ENCODE peak calls at places on chromosomes 3 and 15, in six cellular contexts. R, B, U, Z, S and Q are unnamed samples. For H3K4me1, the result is how much of the 10 kb centered on the place peaks cover.

GRCh38 chr3:42043116-42043796 is 47.9 kb upstream of the TRAK1 start:
- DNase-seq in B (no peak), S (no peak), U (peak), R (peak), Z (peak), Q (no peak)

GRCh38 chr3:194640829-194641228 is 7.6 kb upstream of the TMEM44 start:
- DNase-seq in S (no peak), U (no peak), Z (no peak), B (peak), R (no peak), Q (no peak)

GRCh38 chr3:163726125-163726524 is 1352.2 kb downstream of the SI start:
- DNase-seq in U (no peak), R (no peak), Z (no peak), B (no peak), S (no peak), Q (no peak)

GRCh38 chr3:75188937-75189336 is 475.2 kb upstream of the FRG2C start:
- DNase-seq in R (no peak), Z (no peak), U (no peak), S (no peak), B (no peak), Q (no peak)

GRCh38 chr3:108897883-108898282 is 55.8 kb downstream of the GUCA1C start:
- DNase-seq in R (no peak), B (no peak), U (no peak), Z (no peak), S (no peak), Q (no peak)

GRCh38 chr3:8986741-8987672 is 23.7 kb upstream of the RAD18 start:
- DNase-seq in R (no peak), Z (no peak), B (no peak), S (no peak), U (no peak), Q (no peak)

GRCh38 chr3:126679831-126680677 is 24.0 kb upstream of the CHCHD6 start:
- DNase-seq in U (no peak), Z (no peak), B (no peak), S (no peak), R (no peak), Q (no peak)

GRCh38 chr3:126380011-126380768 is 14.5 kb upstream of the CFAP100 start:
- DNase-seq in R (no peak), S (no peak), B (no peak), Z (no peak), U (no peak), Q (no peak)

GRCh38 chr3:120567370-120568197 is 28.6 kb upstream of the NDUFB4 start:
- DNase-seq in R (no peak), Z (no peak), U (no peak), B (no peak), S (peak), Q (peak)

GRCh38 chr3:146308222-146308621 is 57.3 kb upstream of the PLSCR4 start:
- DNase-seq in B (no peak), S (no peak), Z (no peak), U (no peak), R (no peak), Q (no peak)

GRCh38 chr15:41474436-41474835 is 19.2 kb upstream of the ITPKA start:
- DNase-seq in Z (no peak), B (no peak), R (no peak), U (no peak), S (no peak), Q (no peak)

GRCh38 chr3:4601926-4602325 is 108.8 kb downstream of the ITPR1 start:
- DNase-seq in Z (no peak), B (no peak), S (no peak), R (no peak), U (no peak), Q (no peak)

GRCh38 chr15:56496635-56497034 is 31.7 kb upstream of the MNS1 start:
- DNase-seq in Z (peak), R (no peak), S (no peak), B (no peak), U (no peak), Q (peak)

GRCh38 chr3:3127432-3128010 is 781 bp downstream of the TRNT1 start:
- DNase-seq in B (peak), U (peak), Z (no peak), S (no peak), R (no peak), Q (no peak)

GRCh38 chr3:65785065-65785645 is 253.6 kb downstream of the MAGI1 start:
- DNase-seq in B (no peak), Z (no peak), S (no peak), U (no peak), R (no peak), Q (peak)

GRCh38 chr3:131216801-131217200 is 164.8 kb upstream of the NUDT16 start:
- DNase-seq in B (no peak), Z (no peak), R (no peak), U (peak), S (peak), Q (no peak)

GRCh38 chr3:195458188-195458800 is 15.5 kb upstream of the ACAP2 start:
- DNase-seq in R (no peak), B (no peak), Z (no peak), U (no peak), S (no peak), Q (no peak)

GRCh38 chr3:35946121-35946856 is 307.0 kb downstream of the ARPP21 start:
- DNase-seq in U (no peak), R (no peak), B (no peak), Z (no peak), S (no peak), Q (no peak)

GRCh38 chr15:29040367-29040745 is 154.6 kb downstream of the APBA2 start:
- DNase-seq in B (no peak), U (no peak), R (no peak), S (no peak), Z (no peak), Q (no peak)

GRCh38 chr3:148211725-148212124 is 486.0 kb upstream of the AGTR1 start:
- DNase-seq in B (no peak), Z (no peak), R (no peak), U (no peak), S (no peak), Q (no peak)

GRCh38 chr15:44033894-44034293 is 161.2 kb downstream of the FRMD5 start:
- DNase-seq in U (peak), B (no peak), R (no peak), Z (peak), S (no peak), Q (peak)

GRCh38 chr3:191065183-191065805 is 133.7 kb upstream of the OSTN start:
- DNase-seq in S (no peak), U (no peak), B (no peak), R (no peak), Z (no peak), Q (no peak)

GRCh38 chr15:70763120-70763949 is at the start of gene UACA:
- DNase-seq in S (peak), B (peak), R (peak), U (peak), Z (peak), Q (peak)
- H3K4me1 ChIP-seq in S (under half), B (under half), R (under half), U (under half), Z (under half), Q (half or more)

DNA sequence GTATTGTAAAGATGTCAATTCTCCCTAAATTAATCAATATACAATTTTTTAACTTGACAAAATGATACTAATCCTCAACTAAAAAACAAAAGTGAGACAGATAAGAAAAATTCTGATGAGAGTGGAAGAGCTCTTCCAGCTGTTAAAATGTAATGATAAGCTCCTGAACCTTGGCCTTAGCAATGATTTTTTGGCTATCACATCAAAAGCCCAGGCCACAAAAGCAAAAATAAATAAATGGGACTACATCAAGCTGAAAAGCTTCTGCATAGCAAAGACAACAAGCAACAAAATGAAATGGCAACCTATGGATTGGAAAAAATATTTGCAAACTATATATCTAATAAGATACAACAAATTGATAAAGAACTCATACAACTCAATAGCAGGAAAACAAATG is 24.0 kb upstream of the SRPRB start:
- DNase-seq in R (no peak), U (no peak), B (no peak), S (no peak), Z (no peak), Q (no peak)
- TF ChIP-seq CTCF in R (no peak), U (no peak), B (no peak), S (no peak), Z (no peak), Q (no peak)

GRCh38 chr3:172454180-172454579 is 5.9 kb upstream of the GHSR start:
- DNase-seq in R (no peak), S (no peak), U (no peak), Z (no peak), B (no peak), Q (no peak)

GRCh38 chr3:172447611-172448579 is at the start of gene GHSR:
- DNase-seq in S (no peak), R (no peak), B (no peak), U (no peak), Z (peak), Q (no peak)

GRCh38 chr3:172449468-172450149 is 1.4 kb upstream of the GHSR start:
- DNase-seq in Z (peak), S (no peak), U (no peak), R (peak), B (no peak), Q (no peak)

GRCh38 chr3:172446198-172446597 is 2.1 kb downstream of the GHSR start:
- DNase-seq in S (no peak), Z (no peak), U (no peak), R (no peak), B (no peak), Q (no peak)

GRCh38 chr3:172448661-172449467 is 608 bp upstream of the GHSR start:
- DNase-seq in B (no peak), R (no peak), Z (peak), S (no peak), U (no peak), Q (no peak)
- H3K4me3 ChIP-seq in B (no peak), R (no peak), Z (no peak), S (no peak), U (no peak), Q (no peak)

GRCh38 chr3:179181993-179182551 is 33.9 kb downstream of the PIK3CA start:
- DNase-seq in Z (no peak), R (no peak), B (no peak), S (no peak), U (no peak), Q (no peak)

GRCh38 chr3:179177611-179178010 is 29.5 kb downstream of the PIK3CA start:
- DNase-seq in U (no peak), Z (no peak), R (no peak), S (no peak), B (no peak), Q (no peak)

GRCh38 chr3:179181021-179181472 is 32.9 kb downstream of the PIK3CA start:
- DNase-seq in R (no peak), B (no peak), S (no peak), U (no peak), Z (no peak), Q (no peak)

GRCh38 chr3:179179256-179179655 is 31.1 kb downstream of the PIK3CA start:
- DNase-seq in S (no peak), B (no peak), Z (no peak), R (no peak), U (no peak), Q (no peak)

DNA sequence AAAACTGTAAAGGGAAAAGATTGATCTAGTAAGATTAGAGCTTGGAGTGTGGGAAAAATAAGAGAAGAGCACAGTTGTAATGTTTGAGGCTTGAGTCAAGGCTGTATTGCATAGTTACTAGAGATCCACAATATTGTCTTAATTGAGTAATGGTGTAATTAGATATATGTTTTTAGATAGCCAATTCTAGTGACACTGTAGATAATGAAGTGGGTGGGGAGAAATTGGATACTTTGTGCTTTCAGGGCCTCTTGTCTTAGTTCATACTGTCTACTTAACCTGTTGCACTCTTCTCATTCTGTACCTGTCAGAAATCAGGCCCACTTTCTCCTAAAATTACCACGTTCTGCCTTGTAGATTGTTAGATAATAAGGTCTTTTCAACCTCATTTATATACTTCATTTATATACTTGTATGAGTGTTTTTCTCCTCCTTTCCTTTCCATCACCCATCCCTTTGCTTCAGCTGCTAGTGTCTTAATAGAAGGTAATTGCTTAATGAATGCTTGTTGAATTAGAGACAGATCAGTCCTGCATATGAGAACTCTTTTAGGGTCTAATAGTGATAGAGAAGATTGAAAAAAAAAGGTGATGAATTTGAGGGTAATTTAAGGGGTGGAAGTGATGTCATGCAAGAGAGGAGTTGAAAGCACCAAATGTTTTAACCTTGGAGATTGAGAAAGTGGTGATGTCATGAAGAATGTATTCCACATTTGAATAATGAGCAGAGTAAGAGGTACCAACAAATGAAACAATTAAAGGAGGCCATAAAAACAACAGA is 32.0 kb downstream of the PIK3CA start:
- DNase-seq in R (no peak), B (no peak), S (no peak), Z (no peak), U (no peak), Q (no peak)
- H3K4me1 ChIP-seq in R (under half), B (under half), S (under half), Z (half or more), U (under half), Q (half or more)